ENCODE peak calls at places on chromosomes 4 and X, in four cellular contexts. A is endothelial cell, X is SK-N-SH, U is progenitor cell of endocrine pancreas. D is an unnamed sample.

GRCh38 chr4:167966161-167966560 is 126.2 kb upstream of the ANXA10 start:
- DNase-seq in A (no peak), X (no peak), U (no peak), D (no peak)

GRCh38 chr4:133151301-133151680 is 2.2 kb downstream of the PCDH10 start:
- DNase-seq in A (peak; percentile 25), X (no peak), U (no peak), D (no peak)

GRCh38 chr4:16508968-16509367 is 282.7 kb upstream of the TAPT1 start:
- DNase-seq in A (no peak), X (no peak), U (no peak), D (no peak)

GRCh38 chr4:152565338-152565737 is 29.4 kb upstream of the FBXW7 start:
- DNase-seq in A (no peak), X (no peak), U (no peak), D (no peak)

GRCh38 chr4:185357220-185357619 is 38.5 kb downstream of the LRP2BP start:
- DNase-seq in A (no peak), X (no peak), U (no peak), D (no peak)

GRCh38 chr4:5858020-5858769 is 34.7 kb downstream of the CRMP1 start:
- DNase-seq in A (no peak), X (no peak), U (no peak), D (no peak)

GRCh38 chr4:70754470-70754869 is 32.7 kb downstream of the RUFY3 start:
- DNase-seq in A (no peak), X (no peak), U (no peak), D (peak; percentile 24)

GRCh38 chrX:16491461-16491860 is 158.5 kb upstream of the S100G start:
- DNase-seq in A (no peak), X (no peak), U (no peak), D (no peak)

GRCh38 chrX:67328496-67328895 is 215.3 kb upstream of the AR start:
- DNase-seq in A (no peak), X (no peak), U (no peak), D (no peak)

GRCh38 chr4:64417974-64418373 is 8.7 kb upstream of the TECRL start:
- DNase-seq in A (no peak), X (no peak), U (no peak), D (no peak)

GRCh38 chrX:46959101-46959500 is 46.9 kb downstream of the JADE3 start:
- DNase-seq in A (no peak), X (no peak), U (no peak), D (no peak)

GRCh38 chr4:4260185-4260751 is 12.2 kb upstream of the TMEM128 start:
- DNase-seq in A (no peak), X (peak; percentile 59), U (no peak), D (peak; percentile 15)

DNA sequence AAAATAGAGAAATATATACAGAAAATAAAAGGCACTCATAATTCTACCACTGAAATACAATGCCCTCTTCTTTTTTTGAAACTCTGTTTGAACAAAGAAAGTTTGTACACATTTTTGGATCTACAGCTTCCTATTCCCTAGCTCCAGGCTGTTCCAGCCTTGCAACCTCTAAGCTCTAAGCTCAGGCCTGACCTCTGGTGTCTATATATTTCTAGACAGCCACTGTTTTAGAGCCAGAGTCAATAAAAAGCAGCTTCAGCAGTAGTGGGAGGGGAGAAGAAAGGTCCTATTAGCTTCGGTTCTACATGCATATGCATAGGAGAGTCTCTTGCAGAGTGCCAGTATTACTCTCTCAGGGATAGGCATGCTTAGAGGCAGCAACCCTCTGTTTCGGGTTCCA is 39.7 kb downstream of the CLDN2 start:
- DNase-seq in A (no peak), X (no peak), U (no peak), D (no peak)
- TF ChIP-seq CTCF in A (no peak), X (peak; percentile 51), U (peak; percentile 49), D (no peak)

DNA sequence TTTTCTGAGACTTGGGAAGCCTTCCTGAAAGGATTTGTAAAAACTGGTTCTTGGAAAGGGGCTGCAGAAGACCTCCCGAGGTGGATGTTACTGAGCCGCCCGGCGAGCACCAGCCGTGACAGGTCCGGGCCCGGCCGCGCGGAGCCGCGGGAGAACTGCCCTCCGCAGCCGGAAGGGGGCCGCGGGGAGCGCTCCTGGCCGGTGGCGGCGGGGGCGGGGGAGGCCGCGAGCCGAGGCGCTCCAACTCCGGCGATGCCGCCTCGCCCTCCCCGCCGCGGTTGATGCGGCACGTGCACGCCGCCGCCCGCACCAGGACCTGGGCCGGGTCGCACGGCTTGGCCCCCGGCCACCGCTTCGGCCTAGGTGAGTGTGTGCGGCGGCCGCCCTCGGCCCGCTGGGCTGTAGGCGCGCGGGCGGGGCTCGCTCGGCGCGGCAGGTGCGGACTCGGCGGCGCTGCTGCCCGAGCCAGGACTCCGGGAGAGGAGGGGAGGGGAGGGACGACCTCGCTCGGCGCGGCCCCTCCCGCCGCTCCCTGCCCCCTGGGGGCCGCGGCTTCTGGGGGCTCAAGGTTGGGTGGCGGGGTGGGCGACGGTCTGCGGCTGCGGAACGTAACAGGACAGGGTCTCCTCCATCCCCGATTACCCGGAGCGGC is 1.7 kb downstream of the SPRY1 start:
- DNase-seq in A (peak; percentile 82), X (peak; percentile 89), U (peak; percentile 73), D (peak; percentile 76)
- TF ChIP-seq CTCF in A (peak; percentile 73), X (peak; percentile 41), U (peak; percentile 72), D (peak; percentile 43)

DNA sequence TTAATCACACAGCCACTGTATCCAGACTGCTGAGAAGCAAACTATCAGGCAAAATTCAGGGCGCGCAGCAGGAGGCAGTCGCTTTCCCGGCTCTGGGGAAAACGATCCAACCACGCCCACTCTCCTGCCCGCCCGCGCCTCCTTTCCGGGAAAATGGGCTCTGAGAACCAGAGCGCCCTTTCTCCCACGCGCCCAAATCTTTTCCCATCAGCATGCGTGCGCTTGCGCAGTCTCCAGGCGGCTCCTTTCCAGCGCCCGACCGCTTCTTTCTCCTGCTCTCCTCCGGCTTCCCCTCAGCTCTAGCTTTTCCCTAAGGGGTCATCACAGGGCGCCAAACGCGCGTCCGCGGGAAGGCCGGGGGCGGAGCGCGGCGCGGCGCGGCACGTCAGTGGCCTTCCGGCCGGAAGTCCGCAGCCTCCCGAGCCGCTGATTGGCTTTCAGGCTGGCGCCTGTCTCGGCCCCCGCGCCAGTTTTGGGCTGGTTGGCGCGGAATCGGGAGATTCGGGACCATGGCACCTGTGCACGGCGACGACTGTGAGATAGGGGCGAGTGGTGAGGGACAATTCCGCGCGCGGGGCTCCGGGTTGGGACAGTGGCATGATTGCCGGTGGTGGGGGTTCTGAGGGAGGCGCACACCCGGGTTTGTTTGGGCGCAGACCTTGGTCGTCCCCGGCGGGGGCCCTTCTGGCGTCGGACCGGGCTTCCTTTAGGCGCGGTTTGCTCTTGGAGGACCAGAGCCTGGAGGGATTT is at the start of gene POLA1:
- DNase-seq in A (peak; percentile 87), X (peak; percentile 88), U (peak; percentile 94), D (peak; percentile 93)
- TF ChIP-seq CTCF in A (no peak), X (peak; percentile 37), U (peak; percentile 47), D (no peak)

GRCh38 chr4:52861879-52862604 is at the start of gene RASL11B:
- DNase-seq in A (peak; percentile 84), X (peak; percentile 98), U (peak; percentile 83), D (peak; percentile 85)
- TF ChIP-seq CTCF in A (no peak), X (peak; percentile 15), U (peak; percentile 40), D (no peak)

GRCh38 chrX:80223922-80224579 is 196.2 kb upstream of the TENT5D start:
- DNase-seq in A (no peak), X (peak; percentile 4), U (no peak), D (no peak)
- TF ChIP-seq CTCF in A (no peak), X (no peak), U (no peak), D (no peak)

DNA sequence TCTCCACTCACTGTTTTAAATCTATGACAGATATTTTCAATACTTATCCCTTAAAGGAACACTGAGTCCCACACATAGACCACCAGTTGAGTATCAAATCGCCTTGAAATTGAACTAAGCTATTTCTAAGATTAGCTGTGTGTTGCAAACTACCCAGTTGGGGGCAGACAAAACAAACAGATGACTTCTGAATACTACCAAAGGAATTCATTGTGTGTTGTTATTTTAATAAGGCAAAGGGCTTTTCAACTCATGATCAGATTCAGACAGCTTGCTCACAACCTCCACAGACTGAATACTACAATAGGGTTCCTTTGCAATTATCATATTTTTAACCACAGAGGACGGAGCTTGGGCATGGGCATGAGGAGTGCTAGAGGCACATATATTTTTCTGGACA is 283.0 kb upstream of the GPC4 start:
- DNase-seq in A (no peak), X (peak; percentile 10), U (no peak), D (no peak)
- TF ChIP-seq CTCF in A (no peak), X (peak; percentile 53), U (no peak), D (no peak)

GRCh38 chrX:368811-369562 is 17.7 kb downstream of the PPP2R3B start:
- DNase-seq in A (no peak), X (no peak), U (no peak), D (no peak)
- TF ChIP-seq CTCF in A (no peak), X (no peak), U (no peak), D (no peak)